ENCODE peak calls at places on chromosome X, in four cellular contexts. O is body of pancreas, H is upper lobe of left lung, D is breast epithelium. T is an unnamed sample.

GRCh38 chrX:18210470-18210869 is 10.2 kb downstream of the BEND2 start:
- DNase-seq in D (no peak), H (no peak), O (no peak), T (no peak)

GRCh38 chrX:37468111-37468739 is 103.2 kb upstream of the LANCL3 start:
- DNase-seq in H (no peak), D (no peak), O (no peak), T (no peak)

GRCh38 chrX:68511255-68511654 is 12.4 kb downstream of the YIPF6 start:
- DNase-seq in D (no peak), O (peak), H (no peak), T (peak)

GRCh38 chrX:151973262-151973661 is 1.2 kb downstream of the GABRE start:
- DNase-seq in O (no peak), D (no peak), H (no peak), T (no peak)

GRCh38 chrX:92232182-92232581 is 453.0 kb downstream of the PCDH11X start:
- DNase-seq in H (no peak), O (no peak), D (no peak), T (no peak)

GRCh38 chrX:24774650-24775049 is 80.9 kb downstream of the POLA1 start:
- DNase-seq in H (no peak), D (no peak), O (no peak), T (no peak)

GRCh38 chrX:109840585-109840984 is 107.5 kb upstream of the ACSL4 start:
- DNase-seq in O (peak), D (peak), H (no peak), T (peak)

GRCh38 chrX:130575831-130576404 is 174.1 kb downstream of the RBMX2 start:
- DNase-seq in H (no peak), D (no peak), O (peak), T (no peak)

GRCh38 chrX:9352683-9353430 is 112.0 kb upstream of the TBL1X start:
- DNase-seq in O (peak), H (no peak), D (no peak), T (no peak)

GRCh38 chrX:150719641-150720040 is 26.4 kb downstream of the MTMR1 start:
- DNase-seq in D (no peak), H (no peak), O (no peak), T (no peak)

GRCh38 chrX:123060986-123061385 is 123.1 kb upstream of the GRIA3 start:
- DNase-seq in D (no peak), O (no peak), H (no peak), T (no peak)

GRCh38 chrX:8565729-8566128 is 101.1 kb downstream of the VCX3B start:
- DNase-seq in D (no peak), O (no peak), H (no peak), T (no peak)

GRCh38 chrX:15680401-15680800 is 15.8 kb upstream of the CLTRN start:
- DNase-seq in D (no peak), H (no peak), O (no peak), T (no peak)

GRCh38 chrX:65859299-65859698 is 180.6 kb downstream of the VSIG4 start:
- DNase-seq in H (no peak), D (no peak), O (no peak), T (no peak)

GRCh38 chrX:97267916-97268680 is 384.4 kb downstream of the RPA4 start:
- DNase-seq in H (no peak), O (no peak), D (no peak), T (no peak)

GRCh38 chrX:113743069-113743468 is 840.8 kb upstream of the HTR2C start:
- DNase-seq in D (no peak), O (no peak), H (no peak), T (no peak)

GRCh38 chrX:53714580-53715335 is 28.2 kb upstream of the HUWE1 start:
- DNase-seq in D (peak), O (peak), H (no peak), T (no peak)

GRCh38 chrX:135973025-135973547 is 702 bp downstream of the MMGT1 start:
- DNase-seq in O (peak), D (no peak), H (no peak), T (no peak)
- TF ChIP-seq POLR2A in O (no peak), D (no peak), H (no peak), T (no peak)

DNA sequence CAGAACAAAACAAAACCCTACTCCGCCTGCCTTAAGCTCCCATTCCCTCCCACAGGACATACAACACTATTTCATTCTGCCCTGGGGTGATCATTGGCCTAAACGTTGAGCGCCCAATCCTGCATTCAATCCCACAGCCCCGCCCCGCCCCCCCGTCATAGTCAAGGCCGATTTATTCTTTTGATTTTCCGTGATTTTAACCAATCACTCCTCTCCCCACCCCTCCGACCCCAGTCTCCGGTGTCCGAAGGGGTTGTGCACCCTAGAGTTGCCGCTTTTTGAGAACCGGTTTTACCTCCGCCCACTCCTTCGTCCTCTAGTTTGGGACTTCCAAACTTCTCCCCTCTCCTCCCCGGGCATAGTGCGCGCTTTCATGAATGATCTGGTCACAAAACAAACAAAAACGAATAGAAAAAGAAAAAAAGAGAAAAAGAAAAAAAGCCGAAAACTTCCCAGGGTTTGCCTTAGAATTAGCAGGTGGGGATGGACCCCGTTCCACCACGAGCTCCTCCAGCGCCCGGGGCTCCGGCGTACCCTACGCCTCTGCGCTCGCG is 446 bp upstream of the UBE2A start:
- DNase-seq in O (peak), H (no peak), D (no peak), T (peak)
- TF ChIP-seq POLR2A in O (no peak), H (no peak), D (no peak), T (no peak)

GRCh38 chrX:120485562-120486520 is 16.7 kb upstream of the LAMP2 start:
- DNase-seq in D (peak), H (peak), O (peak), T (peak)
- TF ChIP-seq POLR2A in D (peak), H (no peak), O (peak), T (no peak)

GRCh38 chrX:154490414-154491083 is at the start of gene SLC10A3:
- DNase-seq in H (peak), D (peak), O (peak), T (peak)
- TF ChIP-seq POLR2A in H (peak), D (peak), O (peak), T (peak)

DNA sequence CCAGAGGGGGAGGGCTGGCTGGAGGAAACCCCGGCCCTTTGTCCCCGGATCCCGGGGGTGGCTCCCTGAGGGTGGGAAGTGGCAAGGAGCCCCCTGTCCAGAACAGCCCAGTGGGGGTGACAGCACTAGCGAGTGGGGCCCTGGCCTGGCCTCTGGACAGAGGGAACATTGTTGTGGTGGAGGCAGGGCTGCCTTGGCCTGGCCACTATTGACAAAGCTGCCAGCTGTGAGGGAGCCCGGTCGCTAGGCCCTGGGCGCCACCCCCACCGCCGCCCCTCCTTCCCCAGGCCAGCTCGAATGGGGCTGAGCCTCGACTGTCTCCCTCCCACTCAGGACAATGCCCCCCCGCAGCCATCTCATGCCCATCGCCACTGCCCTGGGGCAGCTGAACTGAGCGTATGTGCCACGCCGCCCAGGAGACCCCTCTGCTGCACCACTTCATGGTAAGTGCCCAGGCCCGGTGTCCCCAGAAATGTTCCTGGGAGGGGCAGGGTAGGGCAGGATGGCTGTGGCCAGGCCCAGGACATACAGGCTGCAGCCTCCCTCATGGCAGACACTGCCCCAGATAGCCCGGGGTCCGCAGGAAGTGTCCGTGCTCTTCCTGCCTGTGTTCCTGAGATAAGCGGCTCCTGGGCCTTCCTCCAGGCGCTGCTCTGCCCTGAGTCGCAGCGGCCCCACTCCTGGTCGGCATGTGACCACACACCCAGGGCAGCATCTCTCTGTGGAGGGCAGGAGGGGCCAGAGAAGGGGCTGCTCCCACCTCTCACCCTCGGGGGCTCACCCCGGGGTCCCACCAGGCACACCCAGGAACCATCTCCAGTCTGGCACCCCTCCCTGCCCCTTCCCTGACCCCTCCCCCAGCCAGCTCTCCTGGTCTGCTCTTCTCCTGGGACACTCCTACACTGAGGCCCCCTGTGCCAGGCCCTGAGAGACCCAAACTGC is 1.4 kb downstream of the PLXNB3 start:
- DNase-seq in D (no peak), H (peak), O (peak), T (no peak)
- TF ChIP-seq POLR2A in D (no peak), H (no peak), O (no peak), T (no peak)

GRCh38 chrX:153557618-153558017 is 40.2 kb downstream of the ATP2B3 start:
- DNase-seq in D (no peak), O (no peak), H (no peak), T (no peak)

GRCh38 chrX:153562546-153562945 is 36.4 kb downstream of the CCNQ start:
- DNase-seq in O (no peak), D (no peak), H (no peak), T (no peak)

GRCh38 chrX:153560466-153560865 is 38.5 kb downstream of the CCNQ start:
- DNase-seq in O (no peak), H (no peak), D (no peak), T (no peak)

GRCh38 chrX:153561337-153561736 is 37.6 kb downstream of the CCNQ start:
- DNase-seq in H (no peak), D (no peak), O (no peak), T (no peak)

DNA sequence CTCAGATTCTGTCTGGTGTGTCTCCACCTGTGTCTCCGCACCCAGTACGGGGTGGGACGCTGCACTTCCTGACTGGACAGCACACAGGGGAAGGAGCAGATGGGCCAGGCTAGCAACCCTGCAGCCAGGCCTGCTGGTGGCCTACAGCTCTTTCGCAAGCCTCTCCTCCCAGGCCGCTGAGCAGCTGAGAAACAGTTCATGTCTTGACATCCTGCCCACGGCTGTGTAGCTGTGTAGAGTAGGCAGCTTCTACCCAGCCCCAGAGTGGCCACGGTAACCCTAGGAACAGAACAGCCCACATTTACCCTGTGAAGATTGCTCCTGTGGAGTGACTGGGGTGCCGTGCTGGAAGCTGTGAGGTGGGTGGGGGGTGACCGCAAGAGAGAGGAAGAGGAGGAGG is 38.9 kb downstream of the CCNQ start:
- DNase-seq in O (peak), H (no peak), D (no peak), T (no peak)
- TF ChIP-seq POLR2A in O (no peak), H (no peak), D (no peak), T (no peak)

T was measured in heart left ventricle.